ENCODE peak calls at places on chromosomes 1 and 21, in eight cellular contexts. L is A549, P is heart right ventricle, G is progenitor cell of endocrine pancreas, A is fibroblast of the aortic adventitia, R is fibroblast of mammary gland, H is OCI-LY7, Z is tibial artery. W is an unnamed sample.

GRCh38 chr1:63980706-63981407 is 207.0 kb downstream of the ROR1 start:
- DNase-seq in G (no peak), Z (no peak), L (no peak), A (no peak), R (no peak), H (no peak), P (no peak), W (no peak)

GRCh38 chr1:6464915-6465314 is 1.1 kb downstream of the TNFRSF25 start:
- DNase-seq in Z (no peak), H (no peak), P (no peak), R (no peak), A (no peak), L (no peak), G (no peak), W (no peak)

GRCh38 chr1:108817016-108817415 is 39.9 kb downstream of the AKNAD1 start:
- DNase-seq in P (peak), H (no peak), L (no peak), R (peak), A (peak), G (no peak), Z (no peak), W (no peak)

GRCh38 chr1:218718977-218719376 is 373.8 kb downstream of the TGFB2 start:
- DNase-seq in P (no peak), H (no peak), Z (no peak), R (peak), L (no peak), A (peak), G (no peak), W (no peak)

GRCh38 chr1:7640920-7641319 is 130.2 kb upstream of the VAMP3 start:
- DNase-seq in R (no peak), G (no peak), P (no peak), A (no peak), L (no peak), Z (no peak), H (no peak), W (no peak)

GRCh38 chr1:42195841-42196240 is 31.3 kb upstream of the GUCA2A start:
- DNase-seq in P (no peak), L (no peak), H (no peak), G (no peak), Z (no peak), A (no peak), R (no peak), W (no peak)

GRCh38 chr1:181083842-181084605 is 4.5 kb upstream of the IER5 start:
- DNase-seq in L (no peak), H (peak), R (peak), G (no peak), A (peak), Z (peak), P (peak), W (peak)

GRCh38 chr1:230422221-230422981 is 3.7 kb downstream of the PGBD5 start:
- DNase-seq in Z (no peak), H (no peak), P (no peak), A (no peak), R (no peak), L (no peak), G (no peak), W (no peak)

GRCh38 chr1:36458910-36459309 is 5.3 kb downstream of the MRPS15 start:
- DNase-seq in L (no peak), H (no peak), Z (no peak), A (no peak), R (no peak), P (no peak), G (no peak), W (peak)

GRCh38 chr1:99005537-99005942 is 879 bp upstream of the PLPPR5 start:
- DNase-seq in P (no peak), Z (no peak), L (no peak), H (no peak), R (no peak), G (no peak), A (no peak), W (no peak)

GRCh38 chr1:93976291-93976690 is 67.1 kb upstream of the GCLM start:
- DNase-seq in L (no peak), R (no peak), A (no peak), H (no peak), G (no peak), P (no peak), Z (no peak), W (no peak)

GRCh38 chr1:192311281-192311680 is 5.5 kb upstream of the RGS21 start:
- DNase-seq in A (peak), L (no peak), P (no peak), Z (no peak), R (peak), H (peak), G (no peak), W (peak)

GRCh38 chr1:105485207-105485606 is 1571.3 kb upstream of the PRMT6 start:
- DNase-seq in H (no peak), Z (no peak), A (peak), G (no peak), L (no peak), R (peak), P (no peak), W (no peak)

GRCh38 chr1:18949689-18950414 is 6.6 kb downstream of the IFFO2 start:
- DNase-seq in L (no peak), H (no peak), G (no peak), A (peak), Z (peak), P (peak), R (peak), W (peak)

GRCh38 chr1:240385985-240386978 is 225.7 kb downstream of the GREM2 start:
- DNase-seq in Z (no peak), H (no peak), G (no peak), R (peak), P (no peak), L (peak), A (peak), W (peak)

DNA sequence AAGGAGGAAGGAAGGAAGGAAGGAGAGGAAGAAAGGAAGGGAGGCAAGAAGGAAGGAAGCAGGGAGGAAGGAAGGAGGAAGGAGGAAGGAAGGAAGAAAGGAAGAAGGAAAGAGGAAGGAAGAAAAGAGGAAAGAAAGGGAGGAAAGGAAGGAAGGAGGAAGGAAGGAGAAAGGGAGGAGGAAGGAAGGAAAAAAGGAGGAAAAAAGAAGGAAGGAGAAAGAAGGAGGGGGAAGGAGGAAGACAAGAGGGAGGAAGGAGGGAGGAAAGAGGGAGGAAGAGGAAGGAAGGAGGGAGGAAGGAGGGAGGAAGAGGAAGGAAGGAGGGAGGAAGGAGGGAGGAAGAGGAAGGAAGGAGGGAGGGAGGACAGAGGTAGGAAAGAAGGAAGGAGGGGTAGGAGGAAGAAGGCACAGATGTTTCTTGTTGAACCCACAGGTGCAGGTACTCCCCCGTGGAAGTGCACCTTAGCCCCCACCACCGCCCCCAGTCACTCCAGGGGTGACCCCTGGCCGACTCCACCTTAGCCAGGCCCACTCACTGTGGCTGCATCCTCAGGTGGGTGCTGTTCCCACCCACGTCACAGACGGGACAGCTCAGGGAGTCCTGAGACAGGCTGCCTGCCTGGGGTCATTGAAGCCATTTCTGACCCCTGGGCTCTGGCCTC is 57.9 kb upstream of the TTC34 start:
- DNase-seq in A (no peak), Z (no peak), P (no peak), L (no peak), H (no peak), R (no peak), G (no peak), W (no peak)
- TF ChIP-seq CTCF in A (no peak), Z (no peak), P (no peak), L (no peak), H (no peak), R (no peak), G (no peak), W (no peak)

DNA sequence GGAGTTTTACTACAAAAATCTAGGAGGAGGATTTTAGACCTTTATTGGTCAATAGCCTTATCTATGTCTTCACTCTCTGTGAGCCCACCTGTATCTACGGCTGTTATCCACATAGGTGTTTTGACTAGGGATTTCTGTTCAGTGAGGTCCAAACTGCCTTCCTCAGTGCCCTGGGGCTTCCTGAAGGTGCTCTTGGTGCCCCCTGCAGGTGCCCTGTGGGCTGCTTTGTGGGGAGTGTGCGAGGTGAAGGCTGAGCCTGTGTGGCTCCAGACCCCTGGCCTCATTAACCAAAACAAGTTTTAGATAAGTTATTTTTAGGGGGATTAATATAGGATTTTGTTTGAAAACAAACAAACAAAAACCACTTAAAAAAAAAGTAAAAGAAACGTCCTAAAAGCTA is 122.5 kb downstream of the KIF26B start:
- DNase-seq in L (no peak), R (no peak), A (no peak), H (peak), G (no peak), Z (no peak), P (no peak), W (no peak)
- TF ChIP-seq CTCF in L (no peak), R (peak), A (peak), H (peak), G (peak), Z (no peak), P (no peak), W (peak)

GRCh38 chr1:83704350-83704749 is 294.6 kb downstream of the TTLL7 start:
- DNase-seq in P (no peak), Z (no peak), H (no peak), A (no peak), R (no peak), L (no peak), G (no peak), W (no peak)
- TF ChIP-seq CTCF in P (no peak), Z (no peak), H (peak), A (no peak), R (no peak), L (no peak), G (peak), W (no peak)

GRCh38 chr1:101200513-101200912 is 36.3 kb upstream of the S1PR1 start:
- DNase-seq in P (no peak), G (no peak), A (peak), Z (no peak), H (no peak), L (no peak), R (peak), W (no peak)
- TF ChIP-seq CTCF in P (no peak), G (no peak), A (no peak), Z (no peak), H (no peak), L (no peak), R (no peak), W (no peak)

GRCh38 chr21:21184771-21185528 is 186.7 kb downstream of the NCAM2 start:
- DNase-seq in P (no peak), H (no peak), A (no peak), R (no peak), L (no peak), Z (no peak), G (no peak), W (no peak)
- TF ChIP-seq CTCF in P (no peak), H (no peak), A (no peak), R (no peak), L (no peak), Z (no peak), G (no peak), W (no peak)

GRCh38 chr1:113434874-113435175 is 44.5 kb downstream of the MAGI3 start:
- DNase-seq in A (no peak), L (no peak), H (no peak), R (no peak), Z (no peak), G (no peak), P (no peak), W (no peak)

GRCh38 chr1:113434081-113434873 is 44.0 kb downstream of the MAGI3 start:
- DNase-seq in R (no peak), A (no peak), L (no peak), P (no peak), Z (no peak), H (no peak), G (no peak), W (no peak)

GRCh38 chr1:113439272-113439660 is 49.0 kb downstream of the MAGI3 start:
- DNase-seq in H (no peak), Z (no peak), P (no peak), G (no peak), R (no peak), A (no peak), L (no peak), W (no peak)

GRCh38 chr1:113438505-113439271 is 48.4 kb downstream of the MAGI3 start:
- DNase-seq in G (no peak), P (no peak), A (no peak), R (no peak), L (no peak), Z (no peak), H (no peak), W (no peak)

DNA sequence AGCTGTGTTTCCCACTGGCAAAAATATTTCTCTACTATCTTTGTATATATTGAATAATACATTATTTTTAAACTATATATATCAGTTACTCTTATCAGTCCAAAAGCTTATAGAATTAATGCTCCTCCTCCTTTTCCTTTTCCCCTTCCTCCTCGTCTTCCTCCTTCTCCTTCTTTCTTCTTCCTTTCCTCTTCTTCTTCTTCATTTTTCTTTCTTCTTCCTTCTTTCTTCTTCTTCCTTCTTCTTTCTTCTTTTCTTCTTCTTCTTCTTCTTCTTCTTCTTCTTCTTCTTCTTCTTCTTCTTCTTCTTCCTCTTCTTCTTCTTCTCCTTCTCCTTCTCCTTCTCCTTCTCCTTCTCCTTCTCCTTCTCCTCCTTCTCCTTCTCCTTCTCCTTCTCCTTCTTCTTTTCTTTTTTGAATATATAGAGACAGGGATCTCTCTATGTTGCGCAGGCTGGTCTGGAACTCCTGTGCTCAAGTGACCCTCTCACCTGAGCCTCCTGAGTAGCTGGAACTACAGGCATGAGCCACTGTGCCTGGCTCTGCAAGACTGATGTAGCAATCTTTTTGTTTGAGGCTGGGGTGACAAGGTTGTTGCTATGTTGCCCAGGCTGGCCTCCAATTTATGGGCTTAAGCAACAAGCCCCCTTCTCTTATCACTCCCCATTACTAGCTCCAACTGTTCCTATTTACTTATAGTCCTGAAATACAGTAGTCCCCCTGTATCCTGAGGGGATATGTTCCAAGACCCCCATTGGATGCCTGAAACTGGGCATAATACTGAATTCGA is 47.4 kb downstream of the MAGI3 start:
- DNase-seq in Z (no peak), H (no peak), P (no peak), L (no peak), R (no peak), A (no peak), G (no peak), W (no peak)
- TF ChIP-seq CTCF in Z (no peak), H (no peak), P (no peak), L (no peak), R (no peak), A (no peak), G (no peak), W (no peak)

DNA sequence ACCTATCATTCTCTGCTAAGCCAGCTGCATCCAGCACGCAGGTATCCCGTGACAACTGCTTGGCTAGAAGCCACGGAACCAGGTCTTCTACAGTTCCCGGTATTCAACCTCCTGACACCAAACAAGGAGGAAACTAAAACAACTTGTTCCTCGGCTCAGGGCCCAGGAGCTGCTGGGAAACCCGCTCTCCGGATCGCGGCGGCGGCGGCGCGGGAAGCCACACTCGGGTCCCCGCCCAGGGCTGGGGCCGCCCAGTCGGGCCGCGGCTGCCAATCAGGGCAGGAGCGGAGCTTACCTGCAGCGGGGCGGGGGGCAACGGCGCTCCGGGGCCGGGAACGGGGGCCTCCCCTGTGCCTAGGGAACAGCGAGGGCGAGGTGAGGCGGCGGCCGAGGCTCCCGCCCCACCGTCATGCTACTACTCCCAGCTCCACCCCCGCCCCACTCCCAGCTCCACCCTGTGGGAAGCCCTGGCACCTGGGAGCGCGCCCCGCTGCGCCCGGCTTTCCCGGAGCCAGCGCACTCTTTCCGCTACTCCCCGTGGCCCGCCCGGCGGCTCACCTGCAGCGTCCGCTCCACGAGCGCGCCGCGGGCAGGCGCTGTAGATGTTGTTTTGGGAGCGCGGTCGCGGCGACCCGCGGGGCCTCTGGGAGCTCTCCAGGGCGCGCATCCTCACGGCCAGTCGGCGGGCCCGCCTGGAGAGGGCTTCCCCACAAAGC is 12.1 kb downstream of the IL24 start:
- DNase-seq in A (no peak), H (no peak), G (peak), L (peak), R (no peak), P (peak), Z (no peak), W (no peak)
- TF ChIP-seq CTCF in A (no peak), H (no peak), G (no peak), L (no peak), R (no peak), P (no peak), Z (no peak), W (no peak)

DNA sequence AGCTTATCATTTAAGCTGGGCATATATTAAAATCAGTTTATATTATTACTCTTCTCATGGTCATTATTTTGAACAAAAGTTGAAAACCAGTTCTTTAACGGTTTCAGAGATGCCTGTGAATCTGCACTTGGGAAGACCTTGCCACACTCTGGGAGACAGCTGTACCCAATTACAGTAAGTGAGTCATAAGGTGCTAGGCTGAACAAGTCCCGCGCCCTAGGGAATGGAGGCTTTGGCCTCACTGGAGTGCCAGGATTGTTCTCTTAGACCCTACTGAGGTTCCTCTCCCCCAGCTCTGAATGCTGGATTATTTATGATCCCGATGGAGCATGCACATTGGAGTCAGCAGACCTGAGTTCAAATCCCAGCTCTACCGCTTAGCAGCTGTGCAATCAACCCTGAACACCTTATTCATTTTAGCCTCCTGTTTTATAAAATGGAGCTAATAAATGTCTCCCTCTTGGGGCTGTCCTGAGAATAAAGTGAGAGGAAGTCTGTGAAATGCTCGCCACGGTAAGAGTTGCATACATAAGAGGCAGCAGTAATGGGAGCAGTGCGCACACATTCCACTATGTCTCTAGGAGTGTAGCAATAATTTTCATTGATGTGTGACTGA is 266.2 kb downstream of the FOXD2 start:
- DNase-seq in L (peak), G (no peak), R (peak), P (no peak), Z (peak), H (no peak), A (peak), W (peak)
- TF ChIP-seq CTCF in L (no peak), G (peak), R (peak), P (peak), Z (peak), H (peak), A (peak), W (peak)